ENCODE peak calls at places on chromosome X, in seven cellular contexts. I is lung microvascular endothelial cell, Y is nephron progenitor cell, U is OCI-LY7, W is GM04504, D is anterior cingulate cortex, K is KBM-7. J is an unnamed sample.

GRCh38 chrX:154805696-154806091 is 409 bp upstream of the MPP1 start:
- DNase-seq in Y (no peak), I (no peak), D (no peak), W (no peak), U (no peak), K (no peak), J (no peak)

GRCh38 chrX:42714981-42715688 is 62.8 kb downstream of the PPP1R2C start:
- DNase-seq in I (peak), Y (peak), D (peak), K (peak), U (no peak), W (no peak), J (peak)

GRCh38 chrX:130139474-130140201 is 26.0 kb downstream of the AIFM1 start:
- DNase-seq in K (peak), Y (no peak), D (no peak), I (no peak), U (no peak), W (no peak), J (no peak)

GRCh38 chrX:15468036-15468435 is 25.1 kb downstream of the PIR start:
- DNase-seq in Y (no peak), I (peak), U (peak), W (no peak), D (no peak), K (peak), J (peak)

GRCh38 chrX:40260123-40260751 is 162.5 kb upstream of the BCOR start:
- DNase-seq in Y (no peak), D (no peak), W (no peak), U (no peak), I (no peak), K (no peak), J (no peak)

GRCh38 chrX:85084770-85085393 is 81.2 kb downstream of the APOOL start:
- DNase-seq in U (peak), I (peak), Y (peak), D (no peak), K (peak), W (peak), J (peak)

GRCh38 chrX:132375941-132376340 is 112.9 kb downstream of the MBNL3 start:
- DNase-seq in U (peak), W (no peak), D (no peak), K (no peak), Y (no peak), I (peak), J (no peak)

GRCh38 chrX:43589735-43590515 is 66.2 kb upstream of the MAOA start:
- DNase-seq in D (no peak), Y (no peak), K (no peak), U (no peak), I (no peak), W (no peak), J (no peak)

GRCh38 chrX:71911023-71911730 is 532 bp downstream of the NHSL2 start:
- DNase-seq in W (no peak), U (no peak), K (peak), Y (peak), I (peak), D (no peak), J (no peak)

GRCh38 chrX:20530319-20530979 is 263.7 kb upstream of the RPS6KA3 start:
- DNase-seq in U (peak), I (peak), Y (peak), K (peak), W (no peak), D (peak), J (peak)

GRCh38 chrX:31199770-31200114 is 127.9 kb upstream of the FTHL17 start:
- DNase-seq in Y (no peak), D (no peak), U (no peak), I (no peak), W (no peak), K (no peak), J (no peak)

GRCh38 chrX:3548743-3549441 is 164.6 kb downstream of the PRKX start:
- DNase-seq in W (peak), U (peak), K (peak), Y (no peak), I (peak), D (no peak), J (no peak)

J was measured in hippocampal formation.